ENCODE peak calls at places on chromosomes 5 and 9, in seven cellular contexts. M is PC-3; C is LoVo; A is activated CD4-positive, alpha-beta T cell treated with anti-CD3 and anti-CD28 coated beads, Interleukin-2, amount 10 ng/mL, durations not matched to agents 7 days and 5 days; I is endothelial cell; O is osteocyte; N is occipital lobe. Y is an unnamed sample.

GRCh38 chr5:124979174-124979573 is 232.7 kb upstream of the ZNF608 start:
- DNase-seq in C (peak; percentile 29), M (peak; percentile 49), O (no peak), I (no peak), N (no peak), A (no peak), Y (peak; percentile 26)

GRCh38 chr9:127589955-127590370 is 22.1 kb upstream of the STXBP1 start:
- DNase-seq in M (peak; percentile 71), I (peak; percentile 66), N (peak; percentile 35), A (peak; percentile 43), C (peak; percentile 76), O (peak; percentile 85), Y (peak; percentile 90)

GRCh38 chr9:122580360-122580759 is 2.8 kb downstream of the OR1L8 start:
- DNase-seq in I (no peak), A (no peak), C (peak; percentile 11), M (peak; percentile 74), O (no peak), N (no peak), Y (no peak)

GRCh38 chr9:131714161-131714646 is 25.7 kb downstream of the RAPGEF1 start:
- DNase-seq in A (no peak), I (peak; percentile 59), C (no peak), M (peak; percentile 65), O (no peak), N (no peak), Y (no peak)

GRCh38 chr5:145981612-145982571 is 45.5 kb downstream of the SH3RF2 start:
- DNase-seq in O (no peak), M (peak; percentile 83), I (no peak), C (peak; percentile 66), A (no peak), N (no peak), Y (peak; percentile 79)

GRCh38 chr5:59483971-59484472 is 409.5 kb downstream of the PDE4D start:
- DNase-seq in O (no peak), N (no peak), M (no peak), C (no peak), A (no peak), I (no peak), Y (no peak)

GRCh38 chr9:92658611-92659010 is 11.3 kb downstream of the IPPK start:
- DNase-seq in N (no peak), I (no peak), M (no peak), O (no peak), A (no peak), C (no peak), Y (no peak)

GRCh38 chr9:89594811-89595550 is 9.8 kb upstream of the GADD45G start:
- DNase-seq in A (no peak), I (no peak), M (no peak), C (no peak), O (no peak), N (no peak), Y (no peak)

GRCh38 chr5:167050568-167051214 is 1240.8 kb upstream of the WWC1 start:
- DNase-seq in O (no peak), A (no peak), M (no peak), I (peak; percentile 45), C (no peak), N (no peak), Y (peak; percentile 14)

GRCh38 chr5:159838551-159839222 is 77.6 kb upstream of the ADRA1B start:
- DNase-seq in I (no peak), N (no peak), C (no peak), M (no peak), O (no peak), A (no peak), Y (no peak)

GRCh38 chr5:132439521-132440206 is 50.9 kb downstream of the IRF1 start:
- DNase-seq in C (no peak), M (peak; percentile 46), O (no peak), I (no peak), A (no peak), N (no peak), Y (no peak)

GRCh38 chr9:83622433-83622813 is 520 bp upstream of the IDNK start:
- DNase-seq in C (no peak), O (no peak), I (no peak), A (no peak), M (no peak), N (no peak), Y (no peak)

GRCh38 chr5:538271-538771 is 14.1 kb upstream of the SLC9A3 start:
- DNase-seq in A (no peak), C (no peak), I (no peak), O (no peak), N (no peak), M (no peak), Y (no peak)

GRCh38 chr5:120817044-120817985 is 353.2 kb downstream of the PRR16 start:
- DNase-seq in A (no peak), I (peak; percentile 16), O (no peak), M (peak; percentile 41), C (no peak), N (no peak), Y (peak; percentile 17)

GRCh38 chr9:73426226-73426625 is 274.6 kb downstream of the ANXA1 start:
- DNase-seq in C (no peak), I (no peak), A (no peak), O (no peak), N (no peak), M (no peak), Y (no peak)

GRCh38 chr5:150266807-150267408 is 22.7 kb downstream of the CAMK2A start:
- DNase-seq in C (no peak), M (no peak), N (no peak), A (no peak), I (no peak), O (no peak), Y (no peak)

GRCh38 chr9:128933731-128934130 is 12.9 kb downstream of the PHYHD1 start:
- DNase-seq in I (no peak), M (no peak), A (no peak), N (no peak), C (no peak), O (no peak), Y (no peak)

GRCh38 chr5:159905496-159905895 is 10.8 kb upstream of the ADRA1B start:
- DNase-seq in I (no peak), M (peak; percentile 98), A (no peak), N (no peak), C (peak; percentile 73), O (no peak), Y (peak; percentile 6)

GRCh38 chr9:92183449-92183848 is 68.2 kb upstream of the SPTLC1 start:
- DNase-seq in O (peak; percentile 38), N (no peak), C (no peak), I (no peak), M (no peak), A (no peak), Y (no peak)

GRCh38 chr5:177449140-177450061 is 2.8 kb downstream of the PRR7 start:
- DNase-seq in A (no peak), N (no peak), M (no peak), O (no peak), I (no peak), C (no peak), Y (no peak)

GRCh38 chr9:95003694-95004451 is 277.4 kb downstream of the AOPEP start:
- DNase-seq in N (peak; percentile 20), O (peak; percentile 88), C (peak; percentile 53), I (peak; percentile 53), M (peak; percentile 51), A (no peak), Y (peak; percentile 76)

GRCh38 chr5:57094753-57095683 is 78.8 kb upstream of the GPBP1 start:
- DNase-seq in N (no peak), M (peak; percentile 13), C (peak; percentile 81), I (peak; percentile 14), A (no peak), O (peak; percentile 67), Y (peak; percentile 87)

GRCh38 chr5:143605403-143606005 is 202.0 kb upstream of the NR3C1 start:
- DNase-seq in I (no peak), M (peak; percentile 4), C (no peak), N (no peak), O (no peak), A (peak; percentile 63), Y (no peak)

GRCh38 chr9:95981741-95982390 is 106.4 kb downstream of the ERCC6L2 start:
- DNase-seq in C (no peak), O (no peak), M (no peak), A (peak; percentile 18), I (no peak), N (no peak), Y (no peak)

GRCh38 chr5:179166886-179167841 is 107.0 kb downstream of the ZNF354C start:
- DNase-seq in C (peak; percentile 41), N (peak; percentile 13), A (peak; percentile 56), O (no peak), M (peak; percentile 38), I (peak; percentile 72), Y (peak; percentile 14)

GRCh38 chr5:92468307-92468706 is 1085.2 kb upstream of the ARRDC3 start:
- DNase-seq in I (no peak), C (no peak), N (no peak), A (no peak), O (no peak), M (no peak), Y (no peak)

GRCh38 chr9:116628706-116629105 is 58.4 kb upstream of the TRIM32 start:
- DNase-seq in O (no peak), I (no peak), C (no peak), N (no peak), A (no peak), M (no peak), Y (no peak)

GRCh38 chr9:25857167-25857566 is 178.9 kb upstream of the TUSC1 start:
- DNase-seq in I (no peak), O (no peak), M (no peak), A (no peak), N (no peak), C (no peak), Y (no peak)

GRCh38 chr5:95624368-95624767 is 4.5 kb downstream of the GPR150 start:
- DNase-seq in N (no peak), C (no peak), O (no peak), M (no peak), I (no peak), A (no peak), Y (no peak)

GRCh38 chr5:10352404-10353240 is 873 bp upstream of the MARCHF6 start:
- DNase-seq in C (no peak), I (peak; percentile 21), A (no peak), M (peak; percentile 54), O (no peak), N (no peak), Y (no peak)

GRCh38 chr9:120107138-120107537 is 472.8 kb downstream of the CDK5RAP2 start:
- DNase-seq in I (no peak), N (no peak), M (no peak), C (no peak), O (no peak), A (no peak), Y (no peak)

GRCh38 chr9:136400038-136400834 is at the start of gene SNAPC4:
- DNase-seq in M (peak; percentile 85), O (peak; percentile 96), I (peak; percentile 95), C (peak; percentile 93), N (peak; percentile 67), A (peak; percentile 86), Y (peak; percentile 93)

GRCh38 chr5:142748568-142749249 is 21.5 kb upstream of the ARHGAP26 start:
- DNase-seq in A (peak; percentile 58), O (no peak), M (peak; percentile 54), C (peak; percentile 74), I (no peak), N (no peak), Y (peak; percentile 72)

GRCh38 chr9:6827370-6827949 is 69.7 kb downstream of the KDM4C start:
- DNase-seq in M (peak; percentile 79), N (no peak), A (peak; percentile 59), I (peak; percentile 61), O (no peak), C (peak; percentile 7), Y (peak; percentile 66)

GRCh38 chr5:10761842-10762165 is 770 bp upstream of the DAP start:
- DNase-seq in N (no peak), C (no peak), M (no peak), A (no peak), O (no peak), I (no peak), Y (peak; percentile 34)

GRCh38 chr5:132764671-132765070 is 12.4 kb downstream of the SEPTIN8 start:
- DNase-seq in A (no peak), N (no peak), O (no peak), M (no peak), C (no peak), I (no peak), Y (no peak)

GRCh38 chr9:134624827-134625181 is 16.8 kb upstream of the COL5A1 start:
- DNase-seq in M (peak; percentile 79), C (peak; percentile 11), I (no peak), A (no peak), O (no peak), N (no peak), Y (no peak)

GRCh38 chr5:25544652-25545249 is 900.0 kb upstream of the CDH10 start:
- DNase-seq in M (peak; percentile 80), N (no peak), C (peak; percentile 50), I (peak; percentile 59), O (no peak), A (peak; percentile 6), Y (peak; percentile 68)

Y was measured in HT-29.